ENCODE peak calls at places on chromosomes 5 and 9, in nine cellular contexts. W, H, K, C, U, Q, D, L and I are unnamed samples.

GRCh38 chr9:17810728-17811634 is 232.1 kb downstream of the SH3GL2 start:
- DNase-seq in W (peak; percentile 43), H (peak; percentile 55), K (peak; percentile 87), C (no peak), U (peak; percentile 5), Q (no peak), D (peak; percentile 34), L (peak; percentile 48), I (peak; percentile 48)

GRCh38 chr9:95516736-95517558 is at the start of gene PTCH1:
- DNase-seq in W (no peak), H (peak; percentile 34), K (peak; percentile 72), C (peak; percentile 70), U (peak; percentile 50), Q (no peak), D (no peak), L (peak; percentile 29), I (no peak)

GRCh38 chr5:2750758-2751464 is 566 bp downstream of the IRX2 start:
- DNase-seq in W (peak; percentile 72), H (no peak), K (peak; percentile 69), C (no peak), U (no peak), Q (no peak), D (no peak), L (no peak), I (no peak)

GRCh38 chr5:34789021-34789531 is 49.9 kb upstream of the TTC23L start:
- DNase-seq in W (no peak), H (no peak), K (no peak), C (no peak), U (no peak), Q (no peak), D (no peak), L (peak; percentile 30), I (no peak)

GRCh38 chr9:19512432-19512831 is 103.6 kb downstream of the ACER2 start:
- DNase-seq in W (no peak), H (no peak), K (no peak), C (no peak), U (no peak), Q (no peak), D (no peak), L (no peak), I (no peak)

GRCh38 chr9:14608521-14608920 is 84.7 kb downstream of the ZDHHC21 start:
- DNase-seq in W (peak; percentile 95), H (no peak), K (no peak), C (no peak), U (no peak), Q (no peak), D (no peak), L (no peak), I (no peak)

GRCh38 chr5:180330810-180331646 is 22.1 kb downstream of the GFPT2 start:
- DNase-seq in W (no peak), H (peak; percentile 39), K (no peak), C (peak; percentile 25), U (no peak), Q (no peak), D (no peak), L (peak; percentile 100), I (no peak)

GRCh38 chr5:56123531-56124243 is 109.4 kb downstream of the ANKRD55 start:
- DNase-seq in W (no peak), H (peak; percentile 48), K (peak; percentile 50), C (peak; percentile 57), U (no peak), Q (no peak), D (peak; percentile 63), L (peak; percentile 100), I (peak; percentile 26)

GRCh38 chr5:177005619-177006264 is 837 bp downstream of the UIMC1 start:
- DNase-seq in W (no peak), H (peak; percentile 82), K (peak; percentile 83), C (peak; percentile 56), U (peak; percentile 65), Q (peak; percentile 20), D (peak; percentile 20), L (peak; percentile 51), I (peak; percentile 23)

GRCh38 chr5:33148076-33148501 is 292.7 kb upstream of the TARS1 start:
- DNase-seq in W (no peak), H (no peak), K (no peak), C (no peak), U (no peak), Q (no peak), D (peak; percentile 42), L (peak; percentile 84), I (no peak)

GRCh38 chr9:136012651-136013050 is 51.5 kb upstream of the UBAC1 start:
- DNase-seq in W (no peak), H (no peak), K (no peak), C (no peak), U (no peak), Q (no peak), D (no peak), L (no peak), I (no peak)

GRCh38 chr5:134116291-134116690 is 1.8 kb downstream of the TCF7 start:
- DNase-seq in W (no peak), H (no peak), K (no peak), C (no peak), U (no peak), Q (no peak), D (no peak), L (no peak), I (no peak)

GRCh38 chr9:69527454-69527853 is 144.7 kb downstream of the APBA1 start:
- DNase-seq in W (no peak), H (no peak), K (no peak), C (no peak), U (no peak), Q (no peak), D (no peak), L (no peak), I (no peak)

GRCh38 chr5:9058161-9058560 is 487.7 kb downstream of the SEMA5A start:
- DNase-seq in W (no peak), H (no peak), K (no peak), C (no peak), U (no peak), Q (no peak), D (no peak), L (no peak), I (no peak)

GRCh38 chr9:86783884-86784283 is 163.4 kb downstream of the GAS1 start:
- DNase-seq in W (no peak), H (no peak), K (no peak), C (no peak), U (no peak), Q (no peak), D (peak; percentile 78), L (no peak), I (no peak)

GRCh38 chr9:93675336-93676150 is 99.2 kb downstream of the PHF2 start:
- DNase-seq in W (no peak), H (no peak), K (no peak), C (peak; percentile 20), U (no peak), Q (no peak), D (no peak), L (no peak), I (no peak)

GRCh38 chr5:74580729-74581110 is 59.8 kb downstream of the ENC1 start:
- DNase-seq in W (no peak), H (no peak), K (no peak), C (no peak), U (no peak), Q (no peak), D (no peak), L (no peak), I (no peak)

GRCh38 chr9:126014726-126015125 is 267.6 kb downstream of the PBX3 start:
- DNase-seq in W (no peak), H (no peak), K (no peak), C (no peak), U (no peak), Q (no peak), D (no peak), L (no peak), I (no peak)

GRCh38 chr5:368162-369084 is 46.9 kb downstream of the AHRR start:
- DNase-seq in W (no peak), H (no peak), K (no peak), C (peak; percentile 10), U (peak; percentile 46), Q (no peak), D (peak; percentile 93), L (no peak), I (no peak)

GRCh38 chr9:93305497-93306020 is 121.6 kb downstream of the WNK2 start:
- DNase-seq in W (peak; percentile 59), H (no peak), K (no peak), C (peak; percentile 24), U (no peak), Q (no peak), D (no peak), L (no peak), I (peak; percentile 94)

GRCh38 chr9:33818832-33819500 is 2.0 kb downstream of the UBE2R2 start:
- DNase-seq in W (no peak), H (no peak), K (no peak), C (no peak), U (no peak), Q (no peak), D (no peak), L (no peak), I (no peak)

GRCh38 chr9:131366745-131367401 is 27.0 kb upstream of the PRRC2B start:
- DNase-seq in W (peak; percentile 9), H (peak; percentile 40), K (peak; percentile 81), C (peak; percentile 64), U (no peak), Q (no peak), D (no peak), L (peak; percentile 68), I (peak; percentile 8)